ENCODE peak calls at places on chromosomes 11 and 22, in five cellular contexts. E, R, Y, C and X are unnamed samples.

GRCh38 chr22:35037089-35037488 is 28.9 kb upstream of the ISX start:
- DNase-seq in E (no peak), R (no peak), Y (no peak), C (peak), X (peak)

GRCh38 chr11:69658606-69659450 is 16.3 kb downstream of the LTO1 start:
- DNase-seq in E (no peak), R (no peak), Y (no peak), C (no peak), X (peak)

GRCh38 chr11:117421041-117421440 is 93.4 kb downstream of the CEP164 start:
- DNase-seq in E (no peak), R (no peak), Y (no peak), C (no peak), X (no peak)

GRCh38 chr11:111305403-111305802 is 7.1 kb downstream of the POU2AF3 start:
- DNase-seq in E (no peak), R (no peak), Y (no peak), C (no peak), X (no peak)

GRCh38 chr22:40345801-40346177 is 511 bp upstream of the ADSL start:
- DNase-seq in E (no peak), R (peak), Y (peak), C (peak), X (peak)

GRCh38 chr11:86141645-86142569 is 73.0 kb upstream of the PICALM start:
- DNase-seq in E (no peak), R (no peak), Y (no peak), C (no peak), X (no peak)

GRCh38 chr11:47477323-47477722 is 28.4 kb upstream of the RAPSN start:
- DNase-seq in E (peak), R (no peak), Y (no peak), C (no peak), X (no peak)

GRCh38 chr11:117204283-117205080 is 5.3 kb downstream of the TAGLN start:
- DNase-seq in E (no peak), R (no peak), Y (no peak), C (no peak), X (no peak)

GRCh38 chr11:27839226-27839913 is 139.1 kb upstream of the BDNF start:
- DNase-seq in E (no peak), R (no peak), Y (no peak), C (no peak), X (no peak)

GRCh38 chr11:75771646-75772410 is 3.2 kb downstream of the DGAT2 start:
- DNase-seq in E (no peak), R (no peak), Y (no peak), C (no peak), X (no peak)

GRCh38 chr11:72321381-72321996 is 77.5 kb upstream of the PHOX2A start:
- DNase-seq in E (peak), R (no peak), Y (no peak), C (no peak), X (no peak)

GRCh38 chr11:2677127-2677526 is 22.7 kb downstream of the KCNQ1OT1 start:
- DNase-seq in E (no peak), R (no peak), Y (no peak), C (no peak), X (no peak)

GRCh38 chr22:19047993-19048392 is 74.2 kb downstream of the DGCR2 start:
- DNase-seq in E (no peak), R (no peak), Y (no peak), C (no peak), X (no peak)

GRCh38 chr11:12606597-12606996 is 67.6 kb upstream of the TEAD1 start:
- DNase-seq in E (no peak), R (no peak), Y (no peak), C (no peak), X (no peak)

GRCh38 chr11:115264278-115264677 is 239.9 kb downstream of the CADM1 start:
- DNase-seq in E (no peak), R (no peak), Y (no peak), C (no peak), X (no peak)

GRCh38 chr22:20531404-20532181 is 24.2 kb downstream of the MED15 start:
- DNase-seq in E (peak), R (no peak), Y (peak), C (no peak), X (peak)

GRCh38 chr11:8309862-8310261 is 46.2 kb upstream of the LMO1 start:
- DNase-seq in E (no peak), R (no peak), Y (no peak), C (no peak), X (peak)

GRCh38 chr11:100902454-100903141 is 215.5 kb downstream of the ARHGAP42 start:
- DNase-seq in E (no peak), R (no peak), Y (no peak), C (no peak), X (no peak)

GRCh38 chr11:120431633-120432032 is 79.9 kb upstream of the GRIK4 start:
- DNase-seq in E (no peak), R (no peak), Y (no peak), C (no peak), X (peak)

GRCh38 chr11:28338371-28338770 is 230.2 kb downstream of the METTL15 start:
- DNase-seq in E (no peak), R (no peak), Y (no peak), C (no peak), X (no peak)

GRCh38 chr22:37824674-37825641 is 1.8 kb downstream of the GALR3 start:
- DNase-seq in E (no peak), R (no peak), Y (peak), C (peak), X (no peak)

GRCh38 chr11:62552931-62553838 is 6.6 kb upstream of the AHNAK start:
- DNase-seq in E (no peak), R (no peak), Y (peak), C (no peak), X (peak)

GRCh38 chr11:70601861-70602575 is 203.7 kb downstream of the CTTN start:
- DNase-seq in E (no peak), R (no peak), Y (no peak), C (no peak), X (no peak)

GRCh38 chr11:57277845-57278720 is 41.0 kb upstream of the APLNR start:
- DNase-seq in E (no peak), R (no peak), Y (peak), C (peak), X (peak)